ENCODE peak calls at places on chromosomes 1 and 21, in four cellular contexts. K is fibroblast of lung, Y is OCI-LY7, P is neural progenitor cell. W is an unnamed sample.

GRCh38 chr1:178408869-178409268 is 87.9 kb downstream of the CLEC20A start:
- DNase-seq in K (peak), Y (no peak), P (no peak), W (no peak)

GRCh38 chr1:52532247-52532646 is 20.6 kb downstream of the TUT4 start:
- DNase-seq in K (no peak), Y (no peak), P (no peak), W (no peak)

GRCh38 chr1:89757532-89757931 is 63.3 kb upstream of the LRRC8D start:
- DNase-seq in K (no peak), Y (peak), P (no peak), W (no peak)

GRCh38 chr1:215473943-215474342 is 93.2 kb upstream of the KCTD3 start:
- DNase-seq in K (peak), Y (no peak), P (no peak), W (no peak)

GRCh38 chr21:41411449-41412089 is 14.5 kb upstream of the MX1 start:
- DNase-seq in K (no peak), Y (peak), P (no peak), W (no peak)

GRCh38 chr1:109639063-109639840 is 16.6 kb upstream of the GSTM4 start:
- DNase-seq in K (no peak), Y (no peak), P (peak), W (peak)

GRCh38 chr1:41351262-41352151 is 9.7 kb upstream of the FOXO6 start:
- DNase-seq in K (no peak), Y (no peak), P (peak), W (no peak)

GRCh38 chr1:5992814-5993552 is 758 bp upstream of the NPHP4 start:
- DNase-seq in K (no peak), Y (peak), P (peak), W (no peak)

GRCh38 chr1:193569696-193570269 is 383.4 kb upstream of the B3GALT2 start:
- DNase-seq in K (peak), Y (no peak), P (no peak), W (peak)

GRCh38 chr1:235929216-235929615 is 62.5 kb upstream of the LYST start:
- DNase-seq in K (no peak), Y (no peak), P (no peak), W (no peak)

GRCh38 chr1:235933017-235933416 is 66.3 kb upstream of the LYST start:
- DNase-seq in K (peak), Y (no peak), P (no peak), W (no peak)

GRCh38 chr1:235930543-235930942 is 63.8 kb upstream of the LYST start:
- DNase-seq in K (no peak), Y (no peak), P (no peak), W (peak)

GRCh38 chr1:235932090-235932510 is 65.4 kb upstream of the LYST start:
- DNase-seq in K (no peak), Y (peak), P (no peak), W (peak)

GRCh38 chr1:235931181-235931738 is 64.6 kb upstream of the LYST start:
- DNase-seq in K (no peak), Y (peak), P (no peak), W (no peak)
- H2AFZ ChIP-seq in K (no peak), Y (no peak), P (no peak), W (no peak)

DNA sequence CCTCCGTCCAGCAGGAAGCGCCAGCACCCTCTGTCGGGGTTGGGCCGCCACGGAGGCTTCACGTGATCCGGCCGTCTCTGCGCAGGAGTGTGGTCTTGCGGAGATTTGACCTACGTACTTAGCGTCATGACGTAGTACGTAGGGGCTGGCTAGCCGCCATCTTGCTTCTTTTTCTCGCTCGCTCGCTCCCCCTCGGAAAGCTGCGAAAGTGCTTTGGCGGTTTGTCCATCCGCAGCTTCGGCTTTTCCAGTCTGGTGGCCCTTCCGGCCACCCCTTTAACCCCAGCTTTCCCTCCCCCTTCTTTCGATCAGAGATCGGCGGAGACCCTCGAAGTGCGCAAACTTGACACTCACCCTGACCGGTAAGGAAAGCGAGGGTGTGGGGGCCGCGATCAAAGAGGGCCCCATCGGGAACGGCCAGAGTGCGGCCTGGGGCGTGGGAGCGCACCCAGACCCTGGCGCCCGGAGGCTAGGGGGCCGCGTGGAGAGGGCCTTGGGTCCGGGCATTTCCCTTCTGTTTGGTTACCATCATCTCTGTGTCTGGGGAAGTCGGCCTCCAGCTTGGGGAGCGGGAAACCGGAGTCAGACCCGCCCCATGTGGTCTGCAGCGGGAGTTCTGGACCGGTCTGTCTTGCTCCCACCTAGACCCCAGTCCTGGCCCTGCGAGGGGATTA is at the start of gene PRRC2C:
- DNase-seq in K (peak), Y (peak), P (peak), W (peak)
- H2AFZ ChIP-seq in K (peak), Y (peak), P (peak), W (peak)

DNA sequence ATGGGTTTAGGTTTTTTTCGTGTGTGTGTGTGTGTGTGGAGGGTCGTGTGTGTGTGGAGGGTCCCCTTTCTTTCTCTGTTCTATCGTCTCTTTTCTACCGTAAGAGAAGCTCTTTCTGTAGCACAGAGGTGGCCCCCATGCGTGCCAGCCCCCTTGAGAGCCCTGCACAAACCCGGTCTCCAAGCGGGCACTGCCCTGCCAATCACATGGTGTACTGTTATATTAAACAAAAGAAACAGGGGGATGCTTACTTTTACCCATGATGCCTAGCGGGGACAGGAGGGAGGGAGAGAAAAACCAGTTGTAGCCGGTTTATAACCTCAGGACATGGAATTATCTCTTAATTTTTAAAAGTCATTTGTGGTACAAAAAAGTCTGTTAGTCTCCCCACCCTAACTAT is 41.0 kb downstream of the GATAD2B start:
- DNase-seq in K (peak), Y (no peak), P (peak), W (no peak)
- H2AFZ ChIP-seq in K (peak), Y (no peak), P (no peak), W (no peak)

DNA sequence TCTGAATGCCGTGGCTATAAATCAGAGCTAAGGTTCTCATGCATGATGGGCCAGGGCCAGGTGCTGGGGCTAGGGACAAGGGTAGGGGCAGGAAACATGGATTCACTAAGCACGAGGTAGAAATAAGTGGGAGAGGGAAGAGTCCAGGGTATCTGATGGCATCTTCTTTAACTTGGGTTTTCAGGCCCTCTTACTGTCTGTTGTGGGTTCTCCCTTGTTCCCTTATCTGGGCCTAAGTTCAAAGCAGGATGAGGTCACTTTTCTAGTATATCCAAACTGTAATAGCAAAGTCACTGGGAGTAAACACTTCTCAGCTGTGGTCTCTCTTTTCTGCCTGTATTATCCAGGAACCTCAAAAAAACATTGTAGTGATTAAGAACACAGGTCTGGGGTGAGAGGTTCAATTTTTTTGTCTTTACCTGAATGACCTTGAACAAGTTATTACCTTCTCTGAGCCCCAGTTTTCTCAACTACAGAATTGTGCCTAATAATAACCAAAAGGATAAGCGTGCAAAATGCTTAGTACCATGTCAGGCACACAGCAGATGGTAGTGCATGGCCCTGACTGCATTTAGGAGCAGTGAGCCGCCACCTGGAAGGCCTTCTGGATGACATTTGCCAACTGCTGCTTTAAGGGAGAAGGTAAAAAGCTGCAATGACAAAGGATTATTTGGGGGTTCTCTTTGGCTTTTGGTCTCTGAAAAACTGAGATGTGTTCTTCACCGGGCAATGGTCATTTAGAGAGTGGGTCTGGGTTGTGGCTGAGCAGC is 53.6 kb upstream of the A3GALT2 start:
- DNase-seq in K (peak), Y (no peak), P (no peak), W (no peak)
- H2AFZ ChIP-seq in K (no peak), Y (no peak), P (no peak), W (no peak)